ENCODE peak calls at places on chromosomes 4 and X, in nine cellular contexts. C, J, M, U, K, W, B, O and X are unnamed samples.
A peak's percentile ranks its signal among the peaks of the same experiment; 100 is the strongest.

GRCh38 chrX:153828308-153828707 is 2.0 kb downstream of the PDZD4 start:
- DNase-seq in C (peak; percentile 63), J (no peak), M (no peak), U (no peak), K (no peak), W (no peak), B (no peak), O (no peak), X (no peak)

GRCh38 chr4:116361782-116362181 is 723.6 kb downstream of the TRAM1L1 start:
- DNase-seq in C (peak; percentile 39), J (no peak), M (peak; percentile 1), U (no peak), K (no peak), W (no peak), B (no peak), O (no peak), X (no peak)

GRCh38 chr4:151689211-151689991 is 71.4 kb downstream of the GATB start:
- DNase-seq in C (no peak), J (no peak), M (no peak), U (no peak), K (no peak), W (no peak), B (no peak), O (no peak), X (no peak)

GRCh38 chr4:46270986-46271596 is 118.8 kb downstream of the GABRA2 start:
- DNase-seq in C (no peak), J (peak; percentile 4), M (peak; percentile 37), U (no peak), K (peak; percentile 19), W (no peak), B (no peak), O (peak; percentile 38), X (no peak)

GRCh38 chrX:41276661-41277506 is 57.1 kb upstream of the DDX3X start:
- DNase-seq in C (no peak), J (no peak), M (no peak), U (no peak), K (peak; percentile 57), W (peak; percentile 64), B (no peak), O (no peak), X (no peak)

GRCh38 chr4:139552506-139552905 is 3.5 kb downstream of the SETD7 start:
- DNase-seq in C (no peak), J (peak; percentile 53), M (no peak), U (no peak), K (no peak), W (no peak), B (no peak), O (no peak), X (no peak)

GRCh38 chrX:117483950-117484349 is 632.7 kb downstream of the KLHL13 start:
- DNase-seq in C (no peak), J (no peak), M (no peak), U (no peak), K (no peak), W (no peak), B (no peak), O (no peak), X (no peak)

GRCh38 chrX:13464599-13465275 is 104.7 kb upstream of the EGFL6 start:
- DNase-seq in C (no peak), J (peak; percentile 54), M (no peak), U (no peak), K (no peak), W (no peak), B (no peak), O (no peak), X (no peak)

GRCh38 chr4:149203256-149204001 is 612.2 kb downstream of the IQCM start:
- DNase-seq in C (no peak), J (peak; percentile 41), M (peak; percentile 4), U (no peak), K (no peak), W (no peak), B (peak; percentile 7), O (no peak), X (no peak)

GRCh38 chrX:14872355-14872754 is 514 bp downstream of the FANCB start:
- DNase-seq in C (no peak), J (no peak), M (no peak), U (no peak), K (peak; percentile 29), W (no peak), B (no peak), O (no peak), X (no peak)
- H3K4me3 ChIP-seq in C (no peak overlapping the region), J (peak overlapping the region; percentile 83), M (peak overlapping the region; percentile 89), U (peak overlapping the region; percentile 16), K (peak overlapping the region; percentile 88), W (peak overlapping the region; percentile 86), B (peak overlapping the region; percentile 52), O (no peak overlapping the region), X (no peak overlapping the region)

DNA sequence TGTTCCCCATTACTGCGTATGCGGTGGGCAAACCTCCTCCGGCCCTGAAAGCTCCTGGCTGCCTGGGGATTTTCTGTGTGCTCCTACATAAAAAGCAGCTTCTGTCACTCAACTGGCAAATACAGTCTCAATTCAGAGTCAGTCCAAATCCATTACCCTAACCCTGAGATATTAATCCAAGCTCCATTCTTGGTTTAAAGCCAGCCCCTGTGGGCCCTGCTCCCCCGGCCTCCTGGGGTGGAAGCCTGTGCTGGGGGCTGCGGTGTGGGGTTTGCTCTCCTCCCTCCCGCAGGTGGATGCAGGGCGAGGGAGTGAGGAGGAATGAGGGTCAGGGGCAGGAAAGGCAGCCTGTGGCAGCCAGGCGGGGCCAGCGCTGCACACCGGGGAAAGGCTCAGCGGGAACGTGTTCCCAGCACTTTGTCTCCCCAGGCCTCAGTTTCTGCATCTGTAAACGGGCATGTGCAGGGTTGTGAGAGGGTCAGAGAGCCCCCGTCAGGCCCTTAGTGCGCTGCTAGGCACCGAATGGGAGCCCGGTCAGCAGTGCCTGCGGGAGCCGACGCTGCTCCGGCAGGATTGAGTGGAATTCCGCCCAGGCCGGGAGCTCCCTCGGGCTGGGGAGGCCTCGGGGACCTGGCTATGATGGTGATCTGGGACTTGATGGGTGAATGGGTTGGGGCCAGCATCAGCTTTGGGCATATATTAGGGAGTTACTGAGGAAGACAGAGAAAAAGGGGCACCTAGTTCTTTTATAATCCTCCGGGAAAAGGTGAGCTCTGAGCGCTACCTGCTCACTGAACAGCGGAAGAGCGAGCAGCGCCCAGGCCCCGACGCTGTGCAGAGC is 6.3 kb upstream of the RGS12 start:
- DNase-seq in C (peak; percentile 61), J (no peak), M (peak; percentile 14), U (no peak), K (peak; percentile 74), W (peak; percentile 59), B (no peak), O (no peak), X (peak; percentile 66)
- H3K4me3 ChIP-seq in C (no peak overlapping the region), J (no peak overlapping the region), M (no peak overlapping the region), U (no peak overlapping the region), K (no peak overlapping the region), W (no peak overlapping the region), B (no peak overlapping the region), O (no peak overlapping the region), X (no peak overlapping the region)

DNA sequence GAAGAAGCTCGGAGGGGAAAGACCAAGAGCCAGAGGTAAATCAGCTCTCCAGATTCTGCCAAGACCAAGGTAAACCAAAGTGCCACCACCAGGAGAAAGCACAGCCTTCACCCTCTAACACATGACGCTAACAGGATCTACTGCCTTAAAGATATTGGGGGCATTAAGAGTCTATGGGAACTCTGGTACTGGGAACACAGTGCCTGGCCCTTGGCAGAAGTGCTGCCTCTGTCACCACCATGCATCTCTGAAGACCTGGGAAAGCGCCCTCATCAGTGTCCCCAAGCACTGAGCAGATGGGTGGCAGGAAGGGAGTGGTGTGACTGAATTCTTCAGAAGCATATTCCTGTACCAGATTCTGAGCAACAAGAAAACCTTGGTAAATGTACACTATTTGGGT is 1.3 kb downstream of the QDPR start:
- DNase-seq in C (no peak), J (no peak), M (no peak), U (no peak), K (no peak), W (no peak), B (no peak), O (no peak), X (no peak)
- H3K4me3 ChIP-seq in C (no peak overlapping the region), J (no peak overlapping the region), M (peak overlapping the region; percentile 75), U (peak overlapping the region; percentile 46), K (peak overlapping the region; percentile 69), W (peak overlapping the region; percentile 92), B (peak overlapping the region; percentile 81), O (no peak overlapping the region), X (no peak overlapping the region)

DNA sequence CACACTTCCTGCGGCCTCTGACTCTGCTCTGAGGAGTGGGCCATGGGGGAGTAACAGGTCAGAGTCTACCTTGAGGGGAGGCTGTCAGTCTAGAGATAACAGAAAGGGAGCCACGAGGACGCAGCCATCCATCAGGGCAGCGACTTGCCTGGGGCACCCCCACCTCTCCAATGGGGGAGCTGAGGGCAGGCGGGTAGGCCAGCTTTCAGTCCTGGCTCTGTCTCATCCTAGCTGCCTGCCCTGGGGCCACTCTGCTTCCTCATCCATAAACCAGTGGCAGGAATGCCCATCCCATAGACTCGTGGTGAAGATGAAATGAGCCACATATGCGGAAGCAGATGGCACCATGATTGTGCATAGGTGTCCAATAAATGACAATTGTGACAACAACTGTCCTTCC is 13.2 kb downstream of the MAGED2 start:
- DNase-seq in C (no peak), J (no peak), M (no peak), U (no peak), K (no peak), W (no peak), B (no peak), O (no peak), X (no peak)
- H3K4me3 ChIP-seq in C (no peak overlapping the region), J (no peak overlapping the region), M (no peak overlapping the region), U (no peak overlapping the region), K (no peak overlapping the region), W (no peak overlapping the region), B (no peak overlapping the region), O (no peak overlapping the region), X (no peak overlapping the region)

GRCh38 chr4:142201041-142201440 is 564.7 kb downstream of the IL15 start:
- DNase-seq in C (no peak), J (no peak), M (peak; percentile 44), U (no peak), K (no peak), W (no peak), B (no peak), O (no peak), X (no peak)
- H3K4me3 ChIP-seq in C (no peak overlapping the region), J (no peak overlapping the region), M (no peak overlapping the region), U (no peak overlapping the region), K (no peak overlapping the region), W (no peak overlapping the region), B (no peak overlapping the region), O (no peak overlapping the region), X (no peak overlapping the region)